ENCODE peak calls at places on chromosomes 2 and 18, in six cellular contexts. S is HCT116, G is uterus, W is transverse colon, Q is B cell, P is IMR-90. C is an unnamed sample.

GRCh38 chr2:7011376-7012083 is 94.3 kb downstream of the RNF144A start:
- DNase-seq in Q (no peak), S (no peak), W (no peak), G (no peak), P (no peak), C (peak; percentile 68)

GRCh38 chr18:48541026-48541746 is 2.4 kb downstream of the CTIF start:
- DNase-seq in G (peak; percentile 65), Q (peak; percentile 49), P (peak; percentile 75), S (no peak), W (peak; percentile 75), C (peak; percentile 44)

GRCh38 chr2:116057538-116057937 is 1615.1 kb downstream of the DPP10 start:
- DNase-seq in Q (no peak), W (no peak), G (no peak), P (no peak), S (no peak), C (no peak)

GRCh38 chr2:169362346-169363026 is at the start of gene LRP2:
- DNase-seq in P (no peak), S (no peak), G (no peak), Q (peak; percentile 29), W (peak; percentile 13), C (no peak)

GRCh38 chr2:156321243-156321904 is 11.1 kb downstream of the NR4A2 start:
- DNase-seq in W (no peak), P (no peak), G (no peak), Q (peak; percentile 68), S (no peak), C (no peak)

GRCh38 chr2:68837164-68837860 is 33.9 kb downstream of the BMP10 start:
- DNase-seq in W (peak; percentile 78), Q (peak; percentile 83), P (peak; percentile 27), G (peak; percentile 63), S (peak; percentile 58), C (no peak)

GRCh38 chr18:58314284-58314683 is 270.3 kb downstream of the NEDD4L start:
- DNase-seq in S (peak; percentile 53), Q (no peak), G (peak; percentile 59), W (peak; percentile 37), P (peak; percentile 95), C (peak; percentile 90)

GRCh38 chr2:132772344-132772743 is 102.3 kb upstream of the LYPD1 start:
- DNase-seq in S (no peak), P (no peak), G (no peak), Q (no peak), W (no peak), C (no peak)

GRCh38 chr2:35731674-35732073 is 623.9 kb upstream of the CRIM1 start:
- DNase-seq in G (no peak), Q (no peak), P (no peak), W (no peak), S (no peak), C (no peak)

GRCh38 chr18:49335677-49336076 is 124.8 kb downstream of the DYM start:
- DNase-seq in Q (peak; percentile 3), W (no peak), P (no peak), G (no peak), S (no peak), C (no peak)

GRCh38 chr18:74604366-74604765 is 6.7 kb downstream of the ZNF407 start:
- DNase-seq in G (no peak), Q (no peak), W (no peak), S (no peak), P (no peak), C (no peak)

GRCh38 chr18:59570101-59570875 is 126.9 kb downstream of the CCBE1 start:
- DNase-seq in S (no peak), Q (no peak), P (peak; percentile 18), G (no peak), W (no peak), C (no peak)

GRCh38 chr2:70104231-70105111 is 17.2 kb downstream of the PCBP1 start:
- DNase-seq in G (peak; percentile 66), W (peak; percentile 55), Q (peak; percentile 63), S (no peak), P (peak; percentile 79), C (no peak)

GRCh38 chr2:112012556-112012955 is 42.5 kb upstream of the TMEM87B start:
- DNase-seq in Q (no peak), W (no peak), S (no peak), G (no peak), P (no peak), C (no peak)

GRCh38 chr2:714005-714741 is 37.0 kb upstream of the TMEM18 start:
- DNase-seq in P (peak; percentile 54), W (peak; percentile 70), Q (peak; percentile 70), S (peak; percentile 46), G (peak; percentile 61), C (peak; percentile 12)

GRCh38 chr2:53543083-53543482 is 224.5 kb upstream of the CHAC2 start:
- DNase-seq in G (no peak), S (no peak), Q (no peak), P (no peak), W (no peak), C (no peak)

GRCh38 chr2:199572571-199572970 is 114.8 kb upstream of the SATB2 start:
- DNase-seq in W (no peak), Q (no peak), G (no peak), P (no peak), S (no peak), C (no peak)

GRCh38 chr18:49911414-49911813 is 98.1 kb upstream of the ACAA2 start:
- DNase-seq in G (no peak), S (no peak), Q (no peak), W (no peak), P (no peak), C (no peak)

GRCh38 chr2:1310202-1310601 is 103.1 kb upstream of the TPO start:
- DNase-seq in Q (no peak), W (no peak), P (no peak), S (no peak), G (no peak), C (no peak)

GRCh38 chr18:22167091-22167470 is 2.3 kb upstream of the GATA6 start:
- DNase-seq in S (no peak), Q (no peak), G (no peak), P (no peak), W (no peak), C (no peak)

GRCh38 chr2:154173919-154174318 is 302.2 kb downstream of the GALNT13 start:
- DNase-seq in S (no peak), Q (no peak), G (no peak), P (no peak), W (no peak), C (no peak)

GRCh38 chr18:67273288-67273687 is 243.2 kb downstream of the DSEL start:
- DNase-seq in W (no peak), G (no peak), P (no peak), S (no peak), Q (no peak), C (no peak)

GRCh38 chr18:67281746-67282145 is 234.8 kb downstream of the DSEL start:
- DNase-seq in W (no peak), G (no peak), S (no peak), P (no peak), Q (no peak), C (no peak)

GRCh38 chr18:67280843-67281242 is 235.7 kb downstream of the DSEL start:
- DNase-seq in W (no peak), P (no peak), S (no peak), G (no peak), Q (no peak), C (no peak)

GRCh38 chr18:67282796-67283195 is 233.7 kb downstream of the DSEL start:
- DNase-seq in G (no peak), W (no peak), P (peak; percentile 11), Q (no peak), S (no peak), C (no peak)

DNA sequence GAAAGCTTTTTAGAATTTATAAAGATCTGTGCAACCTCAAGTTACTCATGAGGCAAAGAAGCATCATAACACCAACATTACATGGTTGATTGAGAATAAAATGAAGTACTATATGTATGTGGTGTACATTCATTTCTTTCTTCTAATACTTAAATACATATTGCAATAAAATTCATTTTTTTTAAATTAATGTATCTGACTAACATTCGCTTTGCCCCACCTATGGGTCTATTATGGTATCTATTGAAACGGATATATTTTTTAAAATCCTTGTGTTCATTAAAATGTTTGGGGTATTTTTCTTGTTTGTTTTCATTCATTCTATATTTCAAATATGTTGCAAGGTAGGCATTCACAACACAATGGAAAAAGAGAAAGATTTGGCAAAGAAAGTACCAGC is 237.5 kb downstream of the DSEL start:
- DNase-seq in G (no peak), Q (no peak), S (no peak), W (no peak), P (no peak), C (no peak)
- TF ChIP-seq CTCF in G (no peak), Q (no peak), S (no peak), W (no peak), P (no peak), C (no peak)

GRCh38 chr2:168156661-168157060 is 90.7 kb downstream of the STK39 start:
- DNase-seq in G (peak; percentile 41), P (peak; percentile 48), Q (no peak), S (no peak), W (peak; percentile 44), C (peak; percentile 52)

GRCh38 chr2:168159754-168160585 is 87.4 kb downstream of the STK39 start:
- DNase-seq in P (no peak), W (no peak), S (no peak), Q (no peak), G (peak; percentile 43), C (no peak)

GRCh38 chr2:168157926-168158325 is 89.5 kb downstream of the STK39 start:
- DNase-seq in P (no peak), Q (no peak), W (no peak), G (no peak), S (no peak), C (no peak)

GRCh38 chr2:168157070-168157469 is 90.3 kb downstream of the STK39 start:
- DNase-seq in Q (no peak), P (no peak), G (no peak), S (no peak), W (no peak), C (no peak)

DNA sequence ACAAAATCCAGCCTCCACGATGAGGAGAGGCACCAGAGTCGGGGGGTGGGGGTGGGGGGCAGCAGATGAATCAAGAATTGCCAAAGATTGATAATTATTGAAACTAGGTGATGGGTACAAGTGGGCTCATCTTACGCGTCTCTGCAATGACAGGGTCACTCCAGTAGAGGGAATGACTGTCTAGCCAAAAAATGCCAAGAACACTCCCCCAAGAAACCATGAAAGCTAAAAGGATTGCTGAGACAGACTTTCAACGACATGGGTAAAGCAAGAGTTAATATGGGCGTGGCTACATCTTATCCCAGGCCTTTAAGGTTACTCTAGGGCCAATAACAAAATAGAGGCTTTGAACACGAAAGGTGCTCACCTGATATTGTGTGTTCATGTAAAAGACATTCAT is 86.5 kb downstream of the STK39 start:
- DNase-seq in G (no peak), W (no peak), Q (no peak), S (peak; percentile 69), P (no peak), C (no peak)
- TF ChIP-seq CTCF in G (no peak), W (peak; percentile 17), Q (peak; percentile 24), S (peak; percentile 57), P (peak; percentile 5), C (no peak)

GRCh38 chr2:61470965-61471904 is at the start of gene USP34:
- DNase-seq in W (peak; percentile 96), P (peak; percentile 95), G (peak; percentile 92), S (peak; percentile 85), Q (peak; percentile 97), C (peak; percentile 93)
- TF ChIP-seq CTCF in W (no peak), P (no peak), G (peak; percentile 23), S (no peak), Q (no peak), C (no peak)

DNA sequence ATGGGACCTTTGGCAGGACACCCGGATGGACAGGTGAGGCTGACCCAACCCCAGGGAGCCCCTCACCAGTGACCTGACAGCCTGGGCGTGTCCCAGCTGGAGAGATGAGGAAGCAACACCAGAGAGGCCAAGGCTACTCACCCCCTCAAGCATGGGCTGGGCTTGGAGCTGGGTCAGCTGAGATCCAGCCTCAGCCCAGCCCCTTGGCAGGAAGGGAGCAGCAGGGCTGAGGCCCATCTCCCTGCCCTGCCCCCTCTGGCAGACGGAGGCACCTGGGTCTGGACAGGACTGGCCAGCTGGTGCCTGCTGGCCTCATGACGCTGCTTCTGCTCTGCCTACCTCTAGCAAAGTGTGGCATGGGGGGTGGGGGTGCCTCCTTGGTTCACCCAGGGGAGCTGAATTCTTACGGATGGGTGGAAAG is 37.8 kb downstream of the HS6ST1 start:
- DNase-seq in G (peak; percentile 18), Q (no peak), W (no peak), P (no peak), S (no peak), C (no peak)
- TF ChIP-seq CTCF in G (no peak), Q (no peak), W (no peak), P (no peak), S (no peak), C (no peak)

C was measured in AG09319.